ENCODE peak calls at places on chromosomes 7 and 10, in four cellular contexts. K is CD4-positive, CD25-positive, alpha-beta regulatory T cell; O is NCI-H2081; Z is cardiac muscle cell. B is an unnamed sample.

GRCh38 chr10:112461029-112461887 is 14.2 kb downstream of the VTI1A start:
- DNase-seq in Z (peak), O (no peak), K (no peak), B (no peak)

GRCh38 chr7:77199008-77199966 is at the start of gene FGL2:
- DNase-seq in Z (peak), O (peak), K (peak), B (no peak)

GRCh38 chr7:102230593-102230992 is 56.1 kb upstream of the SH2B2 start:
- DNase-seq in Z (peak), K (no peak), O (no peak), B (no peak)

GRCh38 chr10:26410356-26410755 is 27.8 kb upstream of the APBB1IP start:
- DNase-seq in K (no peak), O (no peak), Z (no peak), B (no peak)

GRCh38 chr10:70458329-70459060 is 17.0 kb upstream of the NODAL start:
- DNase-seq in Z (peak), K (no peak), O (no peak), B (peak)

GRCh38 chr10:122014652-122015248 is 25.8 kb downstream of the TACC2 start:
- DNase-seq in O (no peak), K (no peak), Z (no peak), B (no peak)

GRCh38 chr7:68176974-68177373 is 1180.3 kb downstream of the TYW1 start:
- DNase-seq in O (peak), Z (peak), K (no peak), B (peak)

GRCh38 chr7:364536-364935 is 74.6 kb downstream of the FOXL3 start:
- DNase-seq in K (no peak), Z (no peak), O (no peak), B (no peak)

GRCh38 chr7:100358857-100359212 is 918 bp downstream of the PILRB start:
- DNase-seq in Z (no peak), K (no peak), O (no peak), B (no peak)

GRCh38 chr10:28842321-28842720 is 165.0 kb downstream of the BAMBI start:
- DNase-seq in O (no peak), K (no peak), Z (peak), B (no peak)

GRCh38 chr7:50335795-50336754 is 31.6 kb downstream of the IKZF1 start:
- DNase-seq in Z (no peak), O (no peak), K (peak), B (no peak)

GRCh38 chr7:40288827-40289226 is 154.0 kb downstream of the SUGCT start:
- DNase-seq in O (no peak), Z (no peak), K (no peak), B (no peak)

GRCh38 chr10:97731346-97732051 is 5.4 kb upstream of the ZFYVE27 start:
- DNase-seq in K (peak), Z (peak), O (peak), B (peak)

GRCh38 chr7:111486472-111487142 is 75.7 kb downstream of the IMMP2L start:
- DNase-seq in Z (peak), O (peak), K (no peak), B (no peak)

GRCh38 chr10:17257466-17258321 is 29.7 kb downstream of the VIM start:
- DNase-seq in O (peak), K (peak), Z (peak), B (peak)

GRCh38 chr10:76429331-76429625 is 997.9 kb downstream of the LRMDA start:
- DNase-seq in O (no peak), K (no peak), Z (no peak), B (no peak)

GRCh38 chr7:41861642-41862041 is 158.8 kb upstream of the INHBA start:
- DNase-seq in K (no peak), Z (no peak), O (no peak), B (no peak)

GRCh38 chr10:74011762-74012161 is 13.8 kb downstream of the VCL start:
- DNase-seq in O (no peak), Z (peak), K (no peak), B (no peak)

GRCh38 chr7:127815631-127816145 is 163.7 kb downstream of the SND1 start:
- DNase-seq in O (no peak), Z (no peak), K (no peak), B (no peak)

GRCh38 chr10:92567952-92568600 is 5.8 kb downstream of the IDE start:
- DNase-seq in O (no peak), Z (peak), K (no peak), B (no peak)

GRCh38 chr7:56046728-56047445 is 4.4 kb downstream of the PSPH start:
- DNase-seq in Z (peak), K (no peak), O (no peak), B (no peak)

GRCh38 chr10:123988694-123989093 is 97.1 kb upstream of the CPXM2 start:
- DNase-seq in Z (no peak), K (no peak), O (no peak), B (no peak)

GRCh38 chr7:130481898-130482297 is 10.0 kb upstream of the MEST start:
- DNase-seq in K (no peak), Z (peak), O (no peak), B (no peak)

GRCh38 chr10:1476106-1476803 is 261.1 kb downstream of the ADARB2 start:
- DNase-seq in Z (no peak), O (no peak), K (no peak), B (peak)

GRCh38 chr7:43784030-43785001 is 25.8 kb downstream of the BLVRA start:
- DNase-seq in K (no peak), O (no peak), Z (peak), B (no peak)

GRCh38 chr7:101901661-101902491 is 84.5 kb downstream of the CUX1 start:
- DNase-seq in K (no peak), O (no peak), Z (peak), B (no peak)

GRCh38 chr10:124127965-124128810 is 34.8 kb upstream of the CHST15 start:
- DNase-seq in O (no peak), Z (no peak), K (no peak), B (no peak)

GRCh38 chr7:90345548-90346319 is 782 bp upstream of the GTPBP10 start:
- DNase-seq in O (peak), Z (peak), K (no peak), B (no peak)

GRCh38 chr10:88270871-88271713 is 312.0 kb downstream of the RNLS start:
- DNase-seq in Z (peak), O (no peak), K (no peak), B (no peak)

GRCh38 chr10:22324413-22324812 is 3.5 kb downstream of the BMI1 start:
- DNase-seq in O (no peak), Z (no peak), K (no peak), B (no peak)

GRCh38 chr7:158613481-158613880 is 25.9 kb upstream of the PTPRN2 start:
- DNase-seq in O (peak), Z (peak), K (no peak), B (no peak)

GRCh38 chr10:79377557-79378382 is 30.5 kb downstream of the PPIF start:
- DNase-seq in K (no peak), O (no peak), Z (no peak), B (peak)

GRCh38 chr7:116210345-116211005 is at the start of gene TES:
- DNase-seq in O (peak), K (peak), Z (peak), B (peak)

GRCh38 chr7:44306608-44307007 is 18.8 kb downstream of the CAMK2B start:
- DNase-seq in K (no peak), Z (no peak), O (no peak), B (no peak)

GRCh38 chr7:4960363-4960762 is 1.4 kb upstream of the MMD2 start:
- DNase-seq in O (no peak), Z (no peak), K (no peak), B (no peak)

GRCh38 chr10:48616436-48616835 is 11.6 kb upstream of the ARHGAP22 start:
- DNase-seq in K (no peak), O (no peak), Z (no peak), B (no peak)

GRCh38 chr10:1354776-1355435 is 298.7 kb downstream of the WDR37 start:
- DNase-seq in O (no peak), K (no peak), Z (no peak), B (no peak)

GRCh38 chr10:90945496-90946070 is 24.7 kb upstream of the ANKRD1 start:
- DNase-seq in Z (peak), K (no peak), O (no peak), B (no peak)

GRCh38 chr10:95505641-95506040 is 55.5 kb downstream of the SORBS1 start:
- DNase-seq in O (no peak), Z (no peak), K (no peak), B (no peak)

GRCh38 chr7:74013539-74014272 is 14.3 kb upstream of the ELN start:
- DNase-seq in Z (no peak), O (no peak), K (no peak), B (no peak)